ENCODE peak calls at places on chromosomes 5 and 9, in four cellular contexts. One of them, this sample, is unnamed.

GRCh38 chr5:77960305-77960704 is 184.2 kb upstream of the TBCA start:
- DNase-seq in NCI-H460: no peak
- DNase-seq in T-cell: no peak
- DNase-seq in NCI-H1930: no peak
- DNase-seq in this sample: no peak

GRCh38 chr5:136811551-136811950 is 446.2 kb upstream of the TRPC7 start:
- DNase-seq in NCI-H460: peak
- DNase-seq in T-cell: no peak
- DNase-seq in NCI-H1930: no peak
- DNase-seq in this sample: no peak

GRCh38 chr9:77085416-77085815 is 66.0 kb downstream of the FOXB2 start:
- DNase-seq in NCI-H460: no peak
- DNase-seq in T-cell: no peak
- DNase-seq in NCI-H1930: no peak
- DNase-seq in this sample: no peak

GRCh38 chr5:150377964-150378694 is 20.6 kb downstream of the TCOF1 start:
- DNase-seq in NCI-H460: no peak
- DNase-seq in T-cell: no peak
- DNase-seq in NCI-H1930: no peak
- DNase-seq in this sample: no peak

GRCh38 chr5:179902763-179903158 is 4.9 kb downstream of the TBC1D9B start:
- DNase-seq in NCI-H460: no peak
- DNase-seq in T-cell: no peak
- DNase-seq in NCI-H1930: no peak
- DNase-seq in this sample: no peak

GRCh38 chr5:98839469-98840383 is 66.3 kb downstream of the RGMB start:
- DNase-seq in NCI-H460: no peak
- DNase-seq in T-cell: no peak
- DNase-seq in NCI-H1930: no peak
- DNase-seq in this sample: no peak

GRCh38 chr9:38068616-38068865 is 486 bp downstream of the SHB start:
- DNase-seq in NCI-H460: no peak
- DNase-seq in T-cell: peak
- DNase-seq in NCI-H1930: peak
- DNase-seq in this sample: no peak

GRCh38 chr5:158013939-158014338 is 155.0 kb upstream of the CLINT1 start:
- DNase-seq in NCI-H460: peak
- DNase-seq in T-cell: no peak
- DNase-seq in NCI-H1930: no peak
- DNase-seq in this sample: no peak

GRCh38 chr5:176466245-176466871 is 18.2 kb downstream of the FAF2 start:
- DNase-seq in NCI-H460: peak
- DNase-seq in T-cell: no peak
- DNase-seq in NCI-H1930: no peak
- DNase-seq in this sample: no peak

GRCh38 chr9:92770005-92770995 is 5.7 kb upstream of the BICD2 start:
- DNase-seq in NCI-H460: no peak
- DNase-seq in T-cell: no peak
- DNase-seq in NCI-H1930: no peak
- DNase-seq in this sample: no peak

GRCh38 chr9:91844170-91844569 is 105.9 kb downstream of the ROR2 start:
- DNase-seq in NCI-H460: no peak
- DNase-seq in T-cell: no peak
- DNase-seq in NCI-H1930: no peak
- DNase-seq in this sample: no peak

GRCh38 chr5:95673076-95673475 is 9.7 kb downstream of the SPATA9 start:
- DNase-seq in NCI-H460: peak
- DNase-seq in T-cell: no peak
- DNase-seq in NCI-H1930: no peak
- DNase-seq in this sample: no peak

GRCh38 chr9:91741529-91741928 is 208.5 kb downstream of the ROR2 start:
- DNase-seq in NCI-H460: no peak
- DNase-seq in T-cell: no peak
- DNase-seq in NCI-H1930: no peak
- DNase-seq in this sample: no peak

GRCh38 chr9:71383308-71383707 is 261.9 kb upstream of the TRPM3 start:
- DNase-seq in NCI-H460: no peak
- DNase-seq in T-cell: no peak
- DNase-seq in NCI-H1930: no peak
- DNase-seq in this sample: no peak

GRCh38 chr5:159207616-159208507 is 1.5 kb downstream of the RNF145 start:
- DNase-seq in NCI-H460: peak
- DNase-seq in T-cell: peak
- DNase-seq in NCI-H1930: no peak
- DNase-seq in this sample: peak

This sample was measured in osteocyte.